ENCODE peak calls at places on chromosomes 1 and 21, in four cellular contexts. One of them, this sample, is unnamed.

GRCh38 chr1:181482521-181483083 is 715 bp upstream of the CACNA1E start:
- DNase-seq in GM12878: no peak
- DNase-seq in K562: peak
- DNase-seq in HepG2: no peak
- DNase-seq in this sample: peak

GRCh38 chr1:163258181-163258580 is 55.5 kb upstream of the RGS5 start:
- DNase-seq in GM12878: no peak
- DNase-seq in HepG2: no peak
- DNase-seq in K562: no peak
- DNase-seq in this sample: no peak

GRCh38 chr1:45026446-45026845 is 14.4 kb downstream of the UROD start:
- DNase-seq in HepG2: no peak
- DNase-seq in K562: no peak
- DNase-seq in GM12878: no peak
- DNase-seq in this sample: no peak

GRCh38 chr1:46449223-46450159 is 40.1 kb upstream of the DMBX1 start:
- DNase-seq in GM12878: no peak
- DNase-seq in HepG2: no peak
- DNase-seq in K562: peak
- DNase-seq in this sample: no peak

GRCh38 chr1:112687361-112687760 is 12.9 kb downstream of the MOV10 start:
- DNase-seq in HepG2: no peak
- DNase-seq in K562: no peak
- DNase-seq in GM12878: no peak
- DNase-seq in this sample: peak

GRCh38 chr1:157371211-157371610 is 181.1 kb downstream of the FCRL5 start:
- DNase-seq in GM12878: no peak
- DNase-seq in K562: no peak
- DNase-seq in HepG2: no peak
- DNase-seq in this sample: no peak

GRCh38 chr1:6220236-6220635 is 14.3 kb downstream of the RNF207 start:
- DNase-seq in GM12878: no peak
- DNase-seq in K562: no peak
- DNase-seq in HepG2: no peak
- DNase-seq in this sample: no peak

GRCh38 chr1:18581420-18581880 is 49.2 kb upstream of the PAX7 start:
- DNase-seq in HepG2: no peak
- DNase-seq in GM12878: no peak
- DNase-seq in K562: peak
- DNase-seq in this sample: peak

GRCh38 chr1:16300436-16300835 is 51.8 kb downstream of the FBXO42 start:
- DNase-seq in GM12878: no peak
- DNase-seq in K562: no peak
- DNase-seq in HepG2: no peak
- DNase-seq in this sample: no peak

GRCh38 chr1:68801440-68801839 is 304.6 kb upstream of the DEPDC1 start:
- DNase-seq in GM12878: no peak
- DNase-seq in HepG2: no peak
- DNase-seq in K562: no peak
- DNase-seq in this sample: no peak

GRCh38 chr1:43704838-43705237 is 2.5 kb upstream of the ST3GAL3 start:
- DNase-seq in HepG2: no peak
- DNase-seq in K562: no peak
- DNase-seq in GM12878: no peak
- DNase-seq in this sample: no peak

GRCh38 chr1:3590951-3591865 is 20.1 kb downstream of the MEGF6 start:
- DNase-seq in K562: no peak
- DNase-seq in GM12878: no peak
- DNase-seq in HepG2: no peak
- DNase-seq in this sample: no peak

GRCh38 chr21:42674351-42674940 is 21.0 kb downstream of the PDE9A start:
- DNase-seq in GM12878: no peak
- DNase-seq in K562: peak
- DNase-seq in HepG2: no peak
- DNase-seq in this sample: peak

GRCh38 chr1:38589036-38589435 is 270.5 kb downstream of the RRAGC start:
- DNase-seq in GM12878: no peak
- DNase-seq in K562: no peak
- DNase-seq in HepG2: no peak
- DNase-seq in this sample: no peak

GRCh38 chr1:75130865-75131592 is 3.2 kb upstream of the LHX8 start:
- DNase-seq in K562: no peak
- DNase-seq in GM12878: no peak
- DNase-seq in HepG2: no peak
- DNase-seq in this sample: peak

GRCh38 chr1:28668191-28668955 is at the start of gene GMEB1:
- DNase-seq in K562: peak
- DNase-seq in GM12878: peak
- DNase-seq in HepG2: peak
- DNase-seq in this sample: peak

GRCh38 chr1:113422315-113423068 is 32.2 kb downstream of the MAGI3 start:
- DNase-seq in HepG2: no peak
- DNase-seq in GM12878: no peak
- DNase-seq in K562: no peak
- DNase-seq in this sample: no peak

GRCh38 chr1:3327389-3327702 is 127.1 kb upstream of the ARHGEF16 start:
- DNase-seq in GM12878: no peak
- DNase-seq in HepG2: no peak
- DNase-seq in K562: no peak
- DNase-seq in this sample: no peak

GRCh38 chr1:215665212-215665611 is 98.1 kb downstream of the KCTD3 start:
- DNase-seq in K562: peak
- DNase-seq in GM12878: no peak
- DNase-seq in HepG2: no peak
- DNase-seq in this sample: no peak

GRCh38 chr1:25817840-25818501 is 1.8 kb upstream of the MTFR1L start:
- DNase-seq in HepG2: peak
- DNase-seq in GM12878: no peak
- DNase-seq in K562: peak
- DNase-seq in this sample: peak

GRCh38 chr1:70528591-70529333 is 117.7 kb downstream of the CTH start:
- DNase-seq in K562: peak
- DNase-seq in HepG2: peak
- DNase-seq in GM12878: no peak
- DNase-seq in this sample: peak

GRCh38 chr1:29210278-29211085 is 20.3 kb downstream of the MECR start:
- DNase-seq in K562: no peak
- DNase-seq in HepG2: no peak
- DNase-seq in GM12878: peak
- DNase-seq in this sample: no peak

GRCh38 chr1:242738702-242739225 is 214.3 kb upstream of the PLD5 start:
- DNase-seq in HepG2: no peak
- DNase-seq in K562: no peak
- DNase-seq in GM12878: no peak
- DNase-seq in this sample: no peak

GRCh38 chr1:92820024-92820423 is 11.8 kb upstream of the RPL5 start:
- DNase-seq in HepG2: no peak
- DNase-seq in K562: no peak
- DNase-seq in GM12878: no peak
- DNase-seq in this sample: no peak
- H2AFZ ChIP-seq in HepG2: no peak
- H2AFZ ChIP-seq in K562: peak
- H2AFZ ChIP-seq in GM12878: no peak
- H2AFZ ChIP-seq in this sample: no peak

DNA sequence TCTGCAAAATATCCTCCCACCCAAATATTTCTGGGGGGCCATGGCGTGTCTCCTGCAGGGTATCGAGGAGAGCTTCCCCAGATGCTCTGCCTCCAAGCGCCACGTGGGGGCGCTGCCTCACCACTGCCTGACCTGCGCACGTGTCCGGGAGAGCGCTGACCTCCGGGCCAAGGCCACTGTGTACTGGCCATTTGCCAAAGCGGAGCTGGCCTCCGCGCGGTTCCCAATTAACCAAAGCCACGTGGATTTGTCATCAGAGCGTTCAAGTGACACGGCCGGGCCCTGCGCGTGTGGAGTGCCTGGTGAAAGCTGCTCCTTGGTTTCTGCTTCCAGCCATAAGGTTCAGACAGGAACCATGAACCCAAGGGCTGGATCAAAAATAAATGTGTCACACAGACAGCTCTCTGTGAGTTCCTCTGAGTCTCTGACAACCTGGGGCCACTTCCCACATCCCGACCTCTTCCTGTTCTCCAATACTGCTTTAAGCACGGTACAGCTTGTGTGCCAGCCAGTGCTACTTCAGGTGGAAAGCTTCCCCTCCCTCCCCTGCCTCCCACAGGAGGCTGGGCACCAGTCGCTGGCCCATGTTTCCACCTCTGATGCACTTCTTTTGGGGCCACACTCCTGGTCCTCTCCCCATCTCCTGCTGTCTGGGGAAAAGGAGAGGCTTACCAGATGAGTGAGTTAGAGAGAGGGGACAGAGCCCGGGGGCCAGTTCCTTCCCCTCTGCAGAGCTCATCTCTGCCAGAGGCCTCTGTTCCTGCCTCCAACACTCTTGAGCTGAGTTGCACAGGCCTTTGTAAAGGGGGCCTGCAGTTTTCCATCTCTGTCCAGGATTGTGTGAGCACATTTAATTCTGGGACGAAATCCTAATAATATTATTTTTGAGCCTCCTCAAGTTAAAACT is 26.1 kb downstream of the ZP4 start:
- DNase-seq in K562: peak
- DNase-seq in GM12878: peak
- DNase-seq in HepG2: peak
- DNase-seq in this sample: peak
- TF ChIP-seq MXI1 in K562: no peak
- TF ChIP-seq MXI1 in GM12878: peak
- TF ChIP-seq MXI1 in HepG2: peak
- TF ChIP-seq MXI1 in this sample: peak

GRCh38 chr1:235160395-235160964 is 570 bp downstream of the RBM34 start:
- DNase-seq in K562: no peak
- DNase-seq in GM12878: no peak
- DNase-seq in HepG2: peak
- DNase-seq in this sample: no peak
- TF ChIP-seq GABPA in K562: no peak
- TF ChIP-seq GABPA in GM12878: no peak
- TF ChIP-seq GABPA in HepG2: no peak
- TF ChIP-seq GABPA in this sample: no peak

GRCh38 chr1:232891656-232892317 is 58.6 kb upstream of the NTPCR start:
- DNase-seq in K562: no peak
- DNase-seq in GM12878: no peak
- DNase-seq in HepG2: no peak
- DNase-seq in this sample: no peak
- H2AFZ ChIP-seq in K562: no peak
- H2AFZ ChIP-seq in GM12878: no peak
- H2AFZ ChIP-seq in HepG2: no peak
- H2AFZ ChIP-seq in this sample: no peak

GRCh38 chr1:234709473-234710279 is 99.7 kb upstream of the IRF2BP2 start:
- DNase-seq in GM12878: no peak
- DNase-seq in HepG2: no peak
- DNase-seq in K562: peak
- DNase-seq in this sample: no peak
- TF ChIP-seq MXI1 in GM12878: no peak
- TF ChIP-seq MXI1 in HepG2: no peak
- TF ChIP-seq MXI1 in K562: no peak
- TF ChIP-seq MXI1 in this sample: no peak

GRCh38 chr1:32953495-32953894 is 11.1 kb downstream of the RNF19B start:
- DNase-seq in K562: no peak
- DNase-seq in GM12878: no peak
- DNase-seq in HepG2: no peak
- DNase-seq in this sample: no peak

GRCh38 chr1:32958827-32959226 is 5.8 kb downstream of the RNF19B start:
- DNase-seq in K562: no peak
- DNase-seq in GM12878: no peak
- DNase-seq in HepG2: no peak
- DNase-seq in this sample: no peak

GRCh38 chr1:32957017-32957416 is 7.6 kb downstream of the RNF19B start:
- DNase-seq in GM12878: no peak
- DNase-seq in HepG2: no peak
- DNase-seq in K562: no peak
- DNase-seq in this sample: no peak

GRCh38 chr1:32949519-32949918 is 15.1 kb downstream of the RNF19B start:
- DNase-seq in K562: no peak
- DNase-seq in HepG2: no peak
- DNase-seq in GM12878: no peak
- DNase-seq in this sample: no peak

DNA sequence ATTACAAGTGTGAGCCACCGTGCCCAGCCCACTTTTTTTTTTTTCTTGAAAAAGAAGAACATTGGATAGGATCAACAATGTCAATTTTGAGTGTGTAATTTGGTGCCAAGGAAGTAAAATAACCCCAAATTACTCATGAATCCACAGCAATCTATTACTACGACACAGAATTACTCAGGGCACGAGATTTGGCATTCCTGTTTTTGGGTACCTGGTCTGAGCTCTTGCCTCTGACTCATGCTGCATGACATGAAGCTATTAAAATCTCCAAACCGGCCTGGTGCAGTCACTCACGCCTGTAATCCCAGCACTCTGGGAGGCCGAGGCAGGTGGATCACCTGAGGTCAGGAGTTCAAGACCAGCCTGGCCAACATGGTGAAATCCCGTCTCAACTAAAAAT is 10.4 kb downstream of the RNF19B start:
- DNase-seq in GM12878: no peak
- DNase-seq in K562: no peak
- DNase-seq in HepG2: no peak
- DNase-seq in this sample: no peak
- TF ChIP-seq GABPA in GM12878: no peak
- TF ChIP-seq GABPA in K562: no peak
- TF ChIP-seq GABPA in HepG2: no peak
- TF ChIP-seq GABPA in this sample: no peak

GRCh38 chr21:15421947-15422346 is 307.8 kb upstream of the USP25 start:
- DNase-seq in GM12878: no peak
- DNase-seq in HepG2: no peak
- DNase-seq in K562: no peak
- DNase-seq in this sample: no peak
- H2AFZ ChIP-seq in GM12878: no peak
- H2AFZ ChIP-seq in HepG2: no peak
- H2AFZ ChIP-seq in K562: no peak
- H2AFZ ChIP-seq in this sample: no peak

GRCh38 chr1:59202455-59202854 is 94.4 kb upstream of the FGGY start:
- DNase-seq in GM12878: no peak
- DNase-seq in K562: no peak
- DNase-seq in HepG2: no peak
- DNase-seq in this sample: no peak
- TF ChIP-seq MXI1 in GM12878: no peak
- TF ChIP-seq MXI1 in K562: no peak
- TF ChIP-seq MXI1 in HepG2: no peak
- TF ChIP-seq MXI1 in this sample: no peak

This sample was measured in SK-N-SH.